ENCODE peak calls at places on chromosomes 16 and 17, in six cellular contexts. J is cardiac fibroblast, M is nephron progenitor cell, W is kidney, Z is tibial artery, T is IMR-90. G is an unnamed sample.

GRCh38 chr16:55499281-55499680 is 9.6 kb upstream of the LPCAT2 start:
- DNase-seq in M (no peak), J (no peak), T (no peak), W (no peak), Z (no peak), G (no peak)

GRCh38 chr16:53235851-53236250 is 181.1 kb downstream of the CHD9 start:
- DNase-seq in W (no peak), M (no peak), J (no peak), T (peak), Z (no peak), G (peak)

GRCh38 chr17:57927048-57927723 is 28.0 kb downstream of the CUEDC1 start:
- DNase-seq in M (peak), Z (no peak), T (peak), W (peak), J (peak), G (peak)

GRCh38 chr17:29357821-29358232 is 32.3 kb upstream of the TAOK1 start:
- DNase-seq in M (no peak), W (no peak), T (peak), J (peak), Z (no peak), G (no peak)

GRCh38 chr17:6587310-6587709 is 31.0 kb upstream of the PITPNM3 start:
- DNase-seq in W (no peak), M (no peak), Z (no peak), T (no peak), J (no peak), G (no peak)

GRCh38 chr16:53809088-53809951 is 105.4 kb downstream of the FTO start:
- DNase-seq in Z (no peak), W (no peak), J (peak), T (peak), M (no peak), G (peak)

GRCh38 chr17:45277992-45278391 is 16.1 kb upstream of the SPATA32 start:
- DNase-seq in M (no peak), W (peak), Z (no peak), T (peak), J (peak), G (peak)

GRCh38 chr17:80889897-80890550 is 101.6 kb upstream of the CHMP6 start:
- DNase-seq in M (no peak), W (peak), T (no peak), J (no peak), Z (no peak), G (no peak)

GRCh38 chr17:45110676-45111611 is 21.4 kb downstream of the PLCD3 start:
- DNase-seq in M (no peak), W (no peak), T (no peak), J (peak), Z (peak), G (no peak)

GRCh38 chr17:62178579-62178978 is 113.5 kb upstream of the MED13 start:
- DNase-seq in J (peak), T (peak), M (no peak), Z (no peak), W (no peak), G (peak)

GRCh38 chr17:62180772-62181171 is 115.7 kb upstream of the MED13 start:
- DNase-seq in M (no peak), J (no peak), W (no peak), Z (no peak), T (no peak), G (no peak)

GRCh38 chr17:62179525-62180161 is 114.6 kb upstream of the MED13 start:
- DNase-seq in M (no peak), W (no peak), Z (no peak), J (peak), T (peak), G (peak)
- TF ChIP-seq CTCF in M (no peak), W (no peak), Z (no peak), J (no peak), T (no peak), G (no peak)

GRCh38 chr17:76241205-76241539 is 879 bp upstream of the RNF157 start:
- DNase-seq in T (no peak), Z (no peak), W (peak), J (peak), M (no peak), G (no peak)
- TF ChIP-seq CTCF in T (no peak), Z (no peak), W (no peak), J (no peak), M (no peak), G (no peak)

GRCh38 chr17:78922876-78923498 is 2.2 kb downstream of the TIMP2 start:
- DNase-seq in Z (no peak), T (no peak), W (peak), M (no peak), J (no peak), G (no peak)

GRCh38 chr17:78924481-78925151 is 571 bp downstream of the TIMP2 start:
- DNase-seq in Z (no peak), M (peak), J (peak), T (no peak), W (peak), G (no peak)

GRCh38 chr17:78925662-78926555 is 722 bp upstream of the TIMP2 start:
- DNase-seq in M (peak), J (peak), W (peak), Z (peak), T (peak), G (peak)

GRCh38 chr17:78923660-78924453 is 1.3 kb downstream of the TIMP2 start:
- DNase-seq in W (peak), M (no peak), Z (peak), T (no peak), J (no peak), G (no peak)

DNA sequence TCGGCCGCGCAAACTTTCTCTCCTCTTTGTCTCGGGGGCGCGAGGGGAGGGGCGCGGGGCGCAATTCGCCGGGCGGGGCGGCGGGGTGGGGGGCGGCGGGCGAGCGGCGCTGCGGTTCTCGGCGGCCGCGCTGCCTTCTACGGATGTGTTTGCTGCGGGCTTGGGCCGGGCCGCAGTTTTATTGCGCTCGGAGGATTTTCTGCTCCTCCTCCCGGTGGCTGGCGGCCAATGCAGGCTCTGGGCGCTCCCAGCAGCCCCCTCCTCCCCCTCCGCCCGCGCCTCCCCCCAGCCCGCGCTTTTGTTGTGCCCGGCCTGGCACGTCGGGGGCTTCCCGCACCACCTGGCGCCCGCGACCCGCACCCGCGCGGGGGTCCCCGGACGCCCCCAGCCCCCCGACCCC is at the start of gene TIMP2:
- DNase-seq in Z (peak), M (peak), W (peak), J (peak), T (peak), G (peak)
- TF ChIP-seq CTCF in Z (peak), M (no peak), W (peak), J (peak), T (peak), G (no peak)

DNA sequence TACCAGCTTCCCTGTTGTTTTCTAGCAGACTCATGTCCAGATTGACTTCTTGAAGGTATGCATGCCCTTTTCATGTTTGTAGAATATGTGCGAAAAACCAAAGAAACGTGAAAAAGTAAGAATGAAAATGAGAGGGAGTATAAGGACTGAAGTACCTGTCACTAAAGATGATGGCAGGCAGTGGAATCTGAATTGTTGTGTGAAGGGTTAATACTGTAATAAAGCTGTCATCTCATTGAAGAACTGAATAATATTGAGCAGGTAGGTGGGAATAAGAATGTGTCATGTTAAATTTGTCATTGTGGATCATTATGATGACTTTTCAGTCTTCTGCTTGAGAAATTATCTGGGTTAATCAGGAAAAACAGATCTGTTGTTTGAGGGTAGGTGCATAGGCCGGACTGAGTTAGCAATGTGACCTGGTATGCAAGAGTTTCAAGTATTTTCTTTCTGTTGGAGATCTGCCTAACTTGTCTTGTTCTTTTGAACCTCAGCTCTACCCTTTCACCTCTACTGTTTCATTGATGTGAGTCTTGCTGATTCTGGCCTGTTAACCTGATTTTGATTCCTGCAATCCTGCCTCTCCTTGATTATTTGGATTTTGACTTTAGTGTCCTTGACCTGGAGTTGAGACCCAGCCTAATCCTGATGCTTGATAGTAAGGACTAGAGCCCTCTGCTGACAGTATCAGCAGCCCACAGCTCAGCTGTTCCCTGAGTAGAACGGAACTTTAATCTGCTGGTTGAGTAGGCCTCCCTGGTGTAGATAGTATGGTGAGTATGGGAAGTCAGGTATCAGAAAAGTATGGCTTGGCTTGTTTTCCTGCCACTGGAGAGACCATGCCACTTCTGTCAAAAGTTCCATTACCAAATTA is 64.6 kb downstream of the MAP2K4 start:
- DNase-seq in M (no peak), Z (no peak), J (no peak), W (no peak), T (no peak), G (no peak)
- TF ChIP-seq CTCF in M (no peak), Z (no peak), J (no peak), W (no peak), T (no peak), G (no peak)

DNA sequence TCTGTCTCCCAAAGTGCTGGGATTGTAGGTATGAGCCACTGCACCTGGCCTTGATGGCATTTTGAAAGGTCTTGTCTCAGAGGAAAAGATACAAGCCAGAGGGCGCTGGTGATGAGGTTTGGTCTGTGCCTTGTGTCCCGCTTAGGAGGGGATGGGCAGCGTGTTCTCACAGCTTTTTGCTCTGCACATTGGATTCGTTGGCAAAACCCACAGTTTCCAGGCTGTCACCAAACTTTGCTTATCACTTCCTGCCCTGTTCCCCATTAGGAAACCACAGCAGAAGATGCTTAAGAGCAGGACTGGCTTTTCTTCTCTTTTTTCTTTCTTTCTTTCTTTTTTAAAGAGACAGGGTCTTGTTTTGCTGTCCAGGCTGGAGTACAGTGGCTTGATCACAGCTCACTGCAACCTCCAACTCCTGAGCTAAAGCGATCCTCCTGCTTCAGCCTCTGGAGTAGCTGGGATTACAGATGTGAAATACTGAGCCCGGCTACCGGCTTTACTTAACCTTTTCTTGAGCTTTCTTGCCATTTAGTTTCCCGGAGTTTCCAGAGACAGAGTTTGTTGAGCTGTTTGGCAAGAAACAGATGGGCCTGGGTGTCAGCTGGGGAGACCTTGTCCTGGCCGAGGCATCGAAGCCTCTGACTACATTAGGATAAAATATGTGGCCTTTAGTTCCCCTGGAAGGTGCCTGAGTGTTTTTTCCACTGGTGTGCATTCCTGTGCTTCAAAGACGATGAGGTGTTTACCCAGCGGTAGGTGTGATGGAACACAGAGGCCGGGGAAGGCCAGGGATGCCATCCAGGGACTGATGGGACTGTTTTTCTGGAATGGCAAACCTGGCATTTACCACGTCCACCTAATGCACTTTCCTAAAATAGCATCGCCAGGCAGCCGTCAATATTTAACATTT is 112.9 kb downstream of the ABCC1 start:
- DNase-seq in Z (no peak), M (no peak), W (no peak), J (peak), T (no peak), G (peak)
- TF ChIP-seq CTCF in Z (no peak), M (no peak), W (no peak), J (no peak), T (peak), G (no peak)

GRCh38 chr17:78727476-78728229 is 54.4 kb downstream of the CYTH1 start:
- DNase-seq in M (no peak), W (no peak), J (no peak), T (no peak), Z (no peak), G (no peak)
- TF ChIP-seq CTCF in M (no peak), W (no peak), J (no peak), T (no peak), Z (no peak), G (no peak)

DNA sequence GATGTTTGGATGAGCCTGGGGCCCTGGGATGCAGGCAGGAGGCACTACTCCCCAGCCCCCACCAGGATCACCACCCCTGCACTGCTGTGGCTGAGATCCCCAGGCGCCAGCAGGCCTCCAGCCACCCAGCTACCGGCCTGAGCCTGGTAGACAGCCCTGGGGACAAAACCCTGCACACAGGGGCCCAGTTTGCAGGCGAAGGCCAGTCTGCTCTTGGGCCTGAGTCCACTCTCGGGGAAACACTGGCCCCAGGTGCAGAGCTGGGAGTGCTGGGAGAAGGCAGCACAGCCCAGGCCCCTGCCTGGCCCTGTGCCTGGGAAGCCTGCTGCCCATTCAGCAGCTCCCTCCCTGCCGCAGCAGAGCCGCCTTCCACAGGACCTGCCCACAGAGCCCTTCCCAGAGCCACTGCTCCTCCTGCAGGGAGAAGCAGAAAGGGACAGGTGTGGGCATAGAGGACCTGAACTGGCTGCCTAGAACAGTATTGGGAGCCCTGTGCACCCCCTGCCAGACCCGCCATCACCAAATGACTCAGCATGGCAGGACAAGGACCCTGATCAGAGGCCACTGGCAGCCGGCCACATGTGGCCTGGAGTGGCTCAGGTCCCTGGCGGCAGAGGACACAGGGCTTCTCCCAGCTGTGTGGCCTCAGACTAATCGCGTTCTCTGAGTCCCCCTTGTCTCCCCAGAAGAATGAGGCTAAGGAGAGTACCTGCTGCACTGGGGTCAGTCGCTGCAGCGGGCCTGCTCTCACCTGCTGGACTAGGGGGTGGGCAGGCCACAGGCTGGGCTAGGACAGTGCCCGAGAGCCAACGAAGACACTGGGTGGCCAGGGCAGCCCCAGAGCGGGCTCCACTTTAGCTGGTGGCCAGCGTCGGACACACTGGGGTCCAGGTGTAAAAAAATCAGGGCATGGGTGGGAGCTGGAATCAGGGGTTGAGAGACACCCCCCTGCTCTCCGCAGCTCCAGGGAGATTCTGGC is 10.7 kb downstream of the MSRB1 start:
- DNase-seq in T (no peak), J (no peak), W (no peak), M (no peak), Z (no peak), G (peak)
- TF ChIP-seq CTCF in T (peak), J (peak), W (peak), M (no peak), Z (no peak), G (peak)

DNA sequence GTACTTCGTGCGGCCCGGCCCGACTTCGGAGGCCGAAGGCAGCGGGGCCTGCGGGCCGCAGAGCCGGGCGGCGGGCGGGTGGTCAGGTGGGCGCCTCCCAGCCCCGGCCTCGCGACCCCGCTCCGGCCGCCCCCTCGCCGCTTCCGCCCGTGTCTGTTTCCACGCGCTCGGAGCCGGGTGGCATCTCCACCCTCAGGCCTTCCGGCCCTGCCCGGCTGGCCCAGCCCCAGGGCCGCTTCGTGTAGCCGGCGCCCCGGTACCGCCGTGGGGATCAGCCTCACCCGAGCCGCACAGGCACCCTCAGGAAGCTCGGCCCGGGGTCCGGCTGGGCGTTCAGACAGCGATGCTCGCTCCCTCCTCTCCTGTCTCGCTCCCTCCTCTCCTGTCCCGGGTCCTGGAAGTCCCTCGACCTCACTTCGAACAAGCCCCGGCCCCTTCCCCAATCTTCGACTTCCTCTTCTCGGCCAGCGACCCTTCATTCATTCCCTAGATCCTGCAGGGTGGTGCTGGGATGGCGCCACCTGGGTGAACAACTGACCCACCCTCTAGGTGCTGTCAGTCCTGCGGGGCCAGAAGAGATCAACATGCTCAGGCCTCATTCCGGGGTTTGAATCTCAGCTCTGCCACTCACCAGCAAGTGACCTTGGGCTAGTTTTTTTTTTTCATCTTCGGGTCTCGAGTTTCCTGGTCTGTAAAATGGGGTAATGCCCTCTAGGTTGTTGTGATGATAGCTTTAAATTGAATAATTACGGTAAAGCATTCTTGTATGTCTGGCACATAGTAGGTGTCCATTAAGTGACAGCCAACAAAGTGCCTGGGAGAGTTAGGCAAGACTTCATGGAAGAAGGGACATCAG is 611 bp downstream of the VPS4A start:
- DNase-seq in Z (no peak), M (no peak), J (peak), T (no peak), W (no peak), G (peak)
- TF ChIP-seq CTCF in Z (no peak), M (no peak), J (peak), T (peak), W (no peak), G (no peak)

DNA sequence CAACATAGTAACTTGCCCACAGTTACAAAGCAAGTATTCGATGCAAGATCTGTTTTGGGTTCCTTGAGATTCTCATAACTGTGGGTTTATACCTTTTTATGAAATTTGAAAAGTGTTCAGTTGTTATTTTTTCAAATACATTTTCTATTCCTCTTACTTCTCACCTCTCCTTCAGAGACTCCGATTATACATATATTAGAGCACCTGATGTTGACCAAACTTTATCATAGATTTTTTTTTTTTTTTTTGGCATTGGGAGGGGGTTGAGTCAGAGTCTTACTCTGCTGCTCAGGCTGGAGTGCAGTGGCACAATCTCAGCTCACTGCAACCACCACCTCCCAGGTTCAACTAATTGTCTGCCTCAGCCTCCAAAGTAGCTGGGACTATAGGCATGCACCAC is 51.3 kb upstream of the RBBP6 start:
- DNase-seq in T (no peak), Z (no peak), M (no peak), J (no peak), W (no peak), G (no peak)
- TF ChIP-seq CTCF in T (no peak), Z (no peak), M (no peak), J (no peak), W (no peak), G (no peak)

G was measured in fibroblast of pulmonary artery.